ENCODE peak calls at places on chromosomes 5 and 9, in seven cellular contexts. K is lower lobe of right lung, F is A549, V is progenitor cell of endocrine pancreas, E is GM12878, H is transverse colon, L is omental fat pad. N is an unnamed sample.

GRCh38 chr5:1823381-1824034 is 22.3 kb downstream of the NDUFS6 start:
- DNase-seq in L (no peak), K (no peak), V (no peak), E (no peak), F (no peak), H (no peak), N (no peak)

GRCh38 chr9:110928604-110929003 is 109.7 kb downstream of the LPAR1 start:
- DNase-seq in E (no peak), K (no peak), H (no peak), V (no peak), L (no peak), F (no peak), N (no peak)

GRCh38 chr5:110769282-110769681 is 30.5 kb downstream of the SLC25A46 start:
- DNase-seq in L (no peak), K (no peak), E (no peak), H (no peak), V (no peak), F (no peak), N (no peak)

GRCh38 chr5:140481758-140482157 is 65.7 kb upstream of the EIF4EBP3 start:
- DNase-seq in F (no peak), V (no peak), K (no peak), H (no peak), L (no peak), E (no peak), N (no peak)

GRCh38 chr9:72978724-72979123 is 25.9 kb upstream of the ALDH1A1 start:
- DNase-seq in E (no peak), H (no peak), F (peak; percentile 68), V (no peak), K (no peak), L (no peak), N (no peak)

GRCh38 chr5:54646285-54647101 is 128.9 kb downstream of the SNX18 start:
- DNase-seq in V (no peak), K (peak; percentile 72), E (peak; percentile 48), L (no peak), H (peak; percentile 72), F (peak; percentile 2), N (no peak)

GRCh38 chr9:113956901-113957777 is 81.0 kb downstream of the ZNF618 start:
- DNase-seq in E (no peak), H (no peak), K (no peak), F (no peak), V (no peak), L (no peak), N (no peak)

GRCh38 chr5:153752890-153753289 is 262.4 kb downstream of the GRIA1 start:
- DNase-seq in E (no peak), H (no peak), K (no peak), L (no peak), V (no peak), F (no peak), N (no peak)

GRCh38 chr5:59450245-59450644 is 443.3 kb downstream of the PDE4D start:
- DNase-seq in L (no peak), K (no peak), V (no peak), E (no peak), H (no peak), F (peak; percentile 58), N (no peak)
- TF ChIP-seq CTCF in L (no peak), K (no peak), V (no peak), E (peak; percentile 25), H (peak; percentile 15), F (peak; percentile 48), N (no peak)

GRCh38 chr5:42950091-42950465 is 90.0 kb downstream of the ANXA2R start:
- DNase-seq in F (no peak), K (no peak), E (no peak), L (no peak), V (no peak), H (no peak), N (no peak)

GRCh38 chr5:42950466-42951168 is 89.5 kb downstream of the ANXA2R start:
- DNase-seq in F (peak; percentile 99), V (no peak), L (peak; percentile 66), K (peak; percentile 72), H (peak; percentile 84), E (peak; percentile 32), N (no peak)

GRCh38 chr5:42948961-42949347 is 91.2 kb downstream of the ANXA2R start:
- DNase-seq in K (no peak), V (no peak), E (no peak), F (no peak), H (no peak), L (no peak), N (no peak)

GRCh38 chr5:42951169-42951846 is 88.8 kb downstream of the ANXA2R start:
- DNase-seq in H (peak; percentile 59), L (no peak), E (peak; percentile 13), K (peak; percentile 63), V (no peak), F (no peak), N (no peak)

GRCh38 chr5:42949348-42950090 is 90.6 kb downstream of the ANXA2R start:
- DNase-seq in E (peak; percentile 32), F (peak; percentile 93), V (no peak), H (peak; percentile 76), K (peak; percentile 82), L (peak; percentile 26), N (no peak)
- TF ChIP-seq CTCF in E (peak; percentile 57), F (peak; percentile 33), V (no peak), H (peak; percentile 64), K (peak; percentile 51), L (no peak), N (no peak)

DNA sequence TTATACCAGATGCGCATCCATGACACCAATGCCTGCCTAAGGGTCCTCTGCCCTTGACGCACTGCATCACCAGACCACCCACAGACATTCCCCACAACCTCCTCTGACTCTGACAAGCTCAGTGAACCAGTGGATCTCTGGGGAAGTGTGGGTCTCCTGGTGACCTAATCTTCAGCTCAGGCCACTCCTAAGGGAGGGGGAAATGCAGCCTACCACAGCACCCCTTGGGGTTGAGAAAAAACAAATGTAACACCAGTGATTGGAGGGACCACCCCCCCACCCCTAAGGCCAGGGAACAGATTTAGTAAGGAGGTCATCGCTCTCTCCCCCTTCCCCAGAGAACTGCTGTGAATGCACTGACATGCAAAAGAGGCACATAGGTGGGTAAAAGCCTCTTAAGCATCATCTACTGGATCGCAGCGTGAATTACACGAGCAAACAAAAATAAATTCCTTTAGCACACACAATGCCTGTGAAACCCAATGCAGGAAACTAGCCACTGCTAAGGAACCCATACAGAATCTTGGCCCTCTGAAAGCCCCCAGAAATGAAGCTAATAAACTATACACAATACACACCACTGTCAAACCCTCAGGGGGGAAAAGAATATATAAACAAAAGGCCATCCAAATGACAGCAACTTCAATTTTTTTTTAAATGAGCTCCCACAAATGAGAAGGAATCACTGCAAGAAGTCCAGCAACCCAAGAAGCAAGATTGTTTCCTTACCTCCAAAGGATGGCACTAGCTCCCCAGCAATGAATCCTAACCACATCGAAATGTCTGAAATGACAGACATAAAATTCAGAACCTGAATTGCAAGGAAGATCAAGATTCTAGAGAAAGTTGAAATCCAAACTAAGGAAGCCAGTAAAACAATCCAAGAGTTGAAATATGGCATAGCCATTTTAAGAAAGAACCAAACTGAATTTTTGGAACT is 513.7 kb upstream of the PTGER4 start:
- DNase-seq in K (no peak), L (no peak), V (no peak), E (no peak), H (no peak), F (peak; percentile 15), N (no peak)
- TF ChIP-seq CTCF in K (no peak), L (no peak), V (no peak), E (peak; percentile 19), H (no peak), F (peak; percentile 9), N (no peak)

DNA sequence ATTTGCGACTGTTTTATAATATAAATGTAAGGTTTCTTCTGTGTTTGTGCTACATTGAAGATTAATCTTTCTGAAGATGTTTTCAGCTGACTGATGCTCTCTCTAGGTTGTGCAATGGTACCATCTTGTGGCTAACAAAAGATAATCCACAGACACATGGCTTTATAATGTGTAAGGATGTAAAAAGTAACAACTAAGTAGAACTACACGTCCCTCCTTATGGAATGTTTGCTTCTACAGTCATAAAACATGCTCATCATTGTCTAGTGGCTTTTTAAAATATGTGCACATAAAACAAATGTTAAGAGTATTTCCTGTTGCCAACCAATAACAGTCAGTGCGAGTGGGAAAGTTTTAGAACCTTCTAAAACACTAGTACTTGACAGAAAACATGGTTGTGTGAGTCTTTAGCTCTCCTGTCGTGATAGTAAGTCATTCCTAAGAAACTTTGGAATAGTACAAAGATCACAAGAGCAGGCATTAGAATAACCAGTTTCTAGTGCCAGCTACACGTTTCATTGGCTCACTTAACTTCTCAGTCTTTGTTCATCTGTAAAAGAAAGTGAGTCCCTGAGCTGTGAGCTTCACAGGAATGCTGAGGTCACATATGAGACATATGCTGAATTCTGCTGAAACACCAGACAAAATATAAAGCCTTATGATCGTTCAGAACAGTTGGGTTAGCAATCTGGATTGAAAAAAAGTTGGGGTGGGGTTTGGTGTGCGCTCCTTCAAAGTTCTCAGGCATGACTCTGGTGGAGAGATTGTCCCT is 75.7 kb upstream of the GLIS3 start:
- DNase-seq in F (peak; percentile 59), E (no peak), H (no peak), V (no peak), K (no peak), L (no peak), N (no peak)
- TF ChIP-seq CTCF in F (peak; percentile 90), E (peak; percentile 27), H (peak; percentile 33), V (peak; percentile 63), K (peak; percentile 27), L (no peak), N (no peak)

GRCh38 chr5:119746984-119747383 is 117.6 kb downstream of the FAM170A start:
- DNase-seq in K (no peak), L (no peak), H (no peak), F (no peak), E (no peak), V (no peak), N (no peak)

GRCh38 chr5:119742311-119742710 is 113.0 kb downstream of the FAM170A start:
- DNase-seq in F (no peak), V (no peak), H (no peak), L (no peak), K (no peak), E (no peak), N (no peak)

GRCh38 chr5:119745976-119746375 is 116.6 kb downstream of the FAM170A start:
- DNase-seq in L (no peak), V (no peak), E (no peak), F (no peak), H (no peak), K (no peak), N (no peak)

DNA sequence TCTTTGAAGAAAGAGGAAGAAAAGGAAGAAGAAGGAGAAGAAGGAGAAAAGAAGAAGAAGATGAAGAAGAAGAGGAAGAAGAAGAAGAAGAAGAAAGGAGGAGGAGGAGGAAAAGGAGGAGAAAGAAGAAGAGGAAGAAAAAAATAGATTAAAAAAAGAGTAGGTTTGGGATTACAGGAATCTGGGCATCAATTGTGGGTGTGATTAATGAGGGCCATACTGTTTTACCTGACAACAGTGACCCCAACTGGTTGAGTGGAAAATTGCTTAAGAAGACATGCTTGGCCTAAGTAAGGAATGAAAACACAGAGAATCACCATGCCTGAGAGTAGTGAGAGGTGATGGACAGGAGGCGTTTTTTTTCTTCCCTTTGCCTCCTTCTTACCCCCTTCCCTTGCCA is 114.6 kb downstream of the FAM170A start:
- DNase-seq in F (peak; percentile 65), V (no peak), E (peak; percentile 48), H (no peak), K (no peak), L (no peak), N (no peak)
- TF ChIP-seq CTCF in F (no peak), V (peak; percentile 64), E (peak; percentile 73), H (peak; percentile 32), K (peak; percentile 32), L (no peak), N (peak; percentile 35)

GRCh38 chr9:127805620-127806019 is 2.9 kb downstream of the FPGS start:
- DNase-seq in E (no peak), H (peak; percentile 54), K (peak; percentile 52), V (no peak), F (peak; percentile 71), L (no peak), N (no peak)
- TF ChIP-seq CTCF in E (peak; percentile 39), H (peak; percentile 11), K (peak; percentile 35), V (peak; percentile 52), F (peak; percentile 36), L (no peak), N (no peak)